ENCODE peak calls at places on chromosome 18, in nine cellular contexts. I is body of pancreas, C is MM.1S, U is uterus, F is Peyer's patch, Q is GM23248, D is ascending aorta, S is osteoblast, Y is prostate gland. M is an unnamed sample.

GRCh38 chr18:68532328-68532885 is 182.5 kb downstream of the TMX3 start:
- DNase-seq in I (no peak), C (no peak), U (no peak), F (no peak), Q (no peak), D (no peak), S (no peak), Y (no peak), M (no peak)

GRCh38 chr18:3790702-3791101 is 340.7 kb downstream of the TGIF1 start:
- DNase-seq in I (no peak), C (no peak), U (peak; percentile 36), F (no peak), Q (no peak), D (no peak), S (no peak), Y (no peak), M (no peak)

GRCh38 chr18:24427484-24427883 is 1.0 kb downstream of the IMPACT start:
- DNase-seq in I (no peak), C (no peak), U (no peak), F (no peak), Q (peak; percentile 51), D (no peak), S (peak; percentile 55), Y (no peak), M (peak; percentile 6)

GRCh38 chr18:6901283-6901926 is 171.9 kb downstream of the ARHGAP28 start:
- DNase-seq in I (no peak), C (no peak), U (no peak), F (no peak), Q (no peak), D (no peak), S (no peak), Y (no peak), M (no peak)

GRCh38 chr18:32975166-32975441 is 202.3 kb upstream of the KLHL14 start:
- DNase-seq in I (no peak), C (no peak), U (no peak), F (no peak), Q (no peak), D (no peak), S (no peak), Y (no peak), M (no peak)

GRCh38 chr18:37584952-37585695 is 19.5 kb upstream of the CELF4 start:
- DNase-seq in I (no peak), C (no peak), U (no peak), F (no peak), Q (no peak), D (no peak), S (no peak), Y (no peak), M (no peak)

GRCh38 chr18:58863539-58864145 is 1.0 kb upstream of the ZNF532 start:
- DNase-seq in I (peak; percentile 23), C (peak; percentile 42), U (peak; percentile 30), F (peak; percentile 75), Q (peak; percentile 74), D (peak; percentile 74), S (peak; percentile 95), Y (peak; percentile 33), M (peak; percentile 40)

GRCh38 chr18:2444201-2444875 is 127.0 kb downstream of the METTL4 start:
- DNase-seq in I (no peak), C (no peak), U (no peak), F (no peak), Q (no peak), D (no peak), S (no peak), Y (no peak), M (no peak)

GRCh38 chr18:49168970-49169619 is 218.3 kb upstream of the SMAD7 start:
- DNase-seq in I (peak; percentile 48), C (peak; percentile 63), U (no peak), F (peak; percentile 62), Q (no peak), D (no peak), S (no peak), Y (no peak), M (no peak)

GRCh38 chr18:55908790-55909408 is 320.9 kb upstream of the TCF4 start:
- DNase-seq in I (no peak), C (no peak), U (no peak), F (no peak), Q (no peak), D (no peak), S (no peak), Y (no peak), M (peak; percentile 43)

GRCh38 chr18:75159238-75159518 is 49.8 kb downstream of the PTGR3 start:
- DNase-seq in I (no peak), C (no peak), U (no peak), F (no peak), Q (no peak), D (no peak), S (no peak), Y (no peak), M (no peak)

GRCh38 chr18:48790226-48790863 is 160.4 kb downstream of the SMAD7 start:
- DNase-seq in I (peak; percentile 41), C (no peak), U (peak; percentile 69), F (peak; percentile 53), Q (no peak), D (peak; percentile 92), S (no peak), Y (no peak), M (no peak)

GRCh38 chr18:24023185-24023814 is 8.7 kb downstream of the TTC39C start:
- DNase-seq in I (no peak), C (no peak), U (no peak), F (no peak), Q (no peak), D (no peak), S (no peak), Y (peak; percentile 53), M (no peak)

GRCh38 chr18:55477537-55478300 is 110.3 kb downstream of the TCF4 start:
- DNase-seq in I (peak; percentile 25), C (peak; percentile 55), U (peak; percentile 42), F (no peak), Q (peak; percentile 82), D (peak; percentile 68), S (no peak), Y (peak; percentile 29), M (no peak)

GRCh38 chr18:79374408-79375171 is 21.1 kb upstream of the NFATC1 start:
- DNase-seq in I (no peak), C (no peak), U (no peak), F (no peak), Q (no peak), D (no peak), S (peak; percentile 79), Y (no peak), M (no peak)

GRCh38 chr18:11246466-11246865 is 97.1 kb upstream of the PIEZO2 start:
- DNase-seq in I (no peak), C (no peak), U (no peak), F (no peak), Q (peak; percentile 81), D (no peak), S (no peak), Y (no peak), M (no peak)

GRCh38 chr18:62558015-62558663 is 35.3 kb downstream of the ZCCHC2 start:
- DNase-seq in I (no peak), C (no peak), U (no peak), F (no peak), Q (no peak), D (no peak), S (no peak), Y (no peak), M (no peak)
- H3K36me3 ChIP-seq in I (peaks cover 10% of the 10 kb centered on the region), C (no peaks in the 10 kb centered on the region), U (no peaks in the 10 kb centered on the region), F (no peaks in the 10 kb centered on the region), Q (peaks cover 31% of the 10 kb centered on the region), D (peaks cover 49% of the 10 kb centered on the region), S (no peaks in the 10 kb centered on the region), Y (no peaks in the 10 kb centered on the region), M (no peaks in the 10 kb centered on the region)

GRCh38 chr18:76972838-76973237 is 150.5 kb downstream of the ZNF236 start:
- DNase-seq in I (no peak), C (no peak), U (no peak), F (no peak), Q (no peak), D (peak; percentile 22), S (peak; percentile 31), Y (no peak), M (no peak)

GRCh38 chr18:76973512-76974302 is 151.3 kb downstream of the ZNF236 start:
- DNase-seq in I (no peak), C (no peak), U (no peak), F (no peak), Q (no peak), D (peak; percentile 59), S (no peak), Y (no peak), M (no peak)

GRCh38 chr18:76972241-76972640 is 149.9 kb downstream of the ZNF236 start:
- DNase-seq in I (no peak), C (no peak), U (no peak), F (no peak), Q (no peak), D (peak; percentile 39), S (peak; percentile 58), Y (no peak), M (no peak)

GRCh38 chr18:76970749-76971148 is 148.4 kb downstream of the ZNF236 start:
- DNase-seq in I (no peak), C (no peak), U (no peak), F (no peak), Q (no peak), D (no peak), S (no peak), Y (no peak), M (no peak)

GRCh38 chr18:76971149-76971548 is 148.8 kb downstream of the ZNF236 start:
- DNase-seq in I (no peak), C (no peak), U (no peak), F (no peak), Q (no peak), D (peak; percentile 42), S (no peak), Y (no peak), M (no peak)
- H3K27ac ChIP-seq in I (no peak overlapping the region), C (no peak overlapping the region), U (no peak overlapping the region), F (no peak overlapping the region), Q (no peak overlapping the region), D (no peak overlapping the region), S (no peak overlapping the region), Y (no peak overlapping the region), M (no peak overlapping the region)

DNA sequence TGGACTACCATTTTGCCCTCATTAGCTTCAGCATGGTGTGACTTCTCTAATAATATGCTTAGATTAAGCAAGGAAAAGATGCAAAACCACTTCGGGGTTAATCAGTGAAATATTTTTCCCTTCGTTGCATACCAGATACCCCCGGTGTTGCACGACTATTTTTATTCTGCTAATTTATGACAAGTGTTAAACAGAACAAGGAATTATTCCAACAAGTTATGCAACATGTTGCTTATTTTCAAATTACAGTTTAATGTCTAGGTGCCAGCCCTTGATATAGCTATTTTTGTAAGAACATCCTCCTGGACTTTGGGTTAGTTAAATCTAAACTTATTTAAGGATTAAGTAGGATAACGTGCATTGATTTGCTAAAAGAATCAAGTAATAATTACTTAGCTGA is 16.3 kb downstream of the TYMS start:
- DNase-seq in I (no peak), C (no peak), U (no peak), F (no peak), Q (no peak), D (no peak), S (no peak), Y (no peak), M (no peak)
- H3K36me3 ChIP-seq in I (peaks cover 14% of the 10 kb centered on the region), C (peaks cover 25% of the 10 kb centered on the region), U (no peaks in the 10 kb centered on the region), F (no peaks in the 10 kb centered on the region), Q (peaks cover 22% of the 10 kb centered on the region), D (peaks cover 12% of the 10 kb centered on the region), S (peaks cover 83% of the 10 kb centered on the region), Y (no peaks in the 10 kb centered on the region), M (peaks cover 49% of the 10 kb centered on the region)

DNA sequence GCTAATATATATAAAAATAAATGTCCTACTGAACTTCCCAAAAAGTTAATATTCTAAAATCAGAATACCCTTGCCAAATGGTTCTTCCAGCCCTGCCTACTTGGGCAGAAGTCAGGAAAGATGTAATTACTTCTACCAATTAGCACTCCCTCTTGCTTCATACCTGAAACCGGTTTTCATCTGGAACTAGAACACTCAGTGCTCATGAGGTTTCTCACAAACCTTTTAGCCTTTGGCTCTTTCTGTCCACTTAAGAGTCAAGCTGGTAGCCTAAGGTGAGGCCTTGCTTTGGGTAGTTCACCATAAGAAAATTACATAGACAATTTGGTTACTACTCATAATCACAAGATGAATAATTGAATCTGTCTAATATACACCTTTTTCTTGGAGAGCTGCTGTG is 4.1 kb downstream of the DSG3 start:
- DNase-seq in I (no peak), C (no peak), U (no peak), F (no peak), Q (no peak), D (no peak), S (no peak), Y (no peak), M (no peak)
- H3K27ac ChIP-seq in I (no peak overlapping the region), C (no peak overlapping the region), U (no peak overlapping the region), F (peak overlapping the region; percentile 46), Q (no peak overlapping the region), D (no peak overlapping the region), S (no peak overlapping the region), Y (no peak overlapping the region), M (no peak overlapping the region)